ENCODE peak calls at places on chromosomes 4 and X, in six cellular contexts. W, L, B, A, K and J are unnamed samples.

GRCh38 chr4:98113005-98113404 is 30.3 kb downstream of the STPG2 start:
- DNase-seq in W (peak), L (no peak), B (no peak), A (peak), K (peak), J (no peak)

GRCh38 chr4:150258569-150258968 is 180.3 kb downstream of the DCLK2 start:
- DNase-seq in W (no peak), L (no peak), B (no peak), A (no peak), K (no peak), J (peak)

GRCh38 chrX:37454537-37455285 is 105.5 kb downstream of the PRRG1 start:
- DNase-seq in W (peak), L (peak), B (no peak), A (no peak), K (no peak), J (peak)

GRCh38 chr4:48035952-48036351 is 19.4 kb downstream of the NIPAL1 start:
- DNase-seq in W (no peak), L (no peak), B (no peak), A (no peak), K (no peak), J (no peak)

GRCh38 chr4:183987529-183987946 is 82.4 kb downstream of the STOX2 start:
- DNase-seq in W (peak), L (peak), B (no peak), A (peak), K (no peak), J (peak)

GRCh38 chr4:167715176-167715575 is 377.2 kb upstream of the ANXA10 start:
- DNase-seq in W (no peak), L (peak), B (no peak), A (no peak), K (no peak), J (no peak)

GRCh38 chr4:86013623-86014022 is 346.2 kb downstream of the MAPK10 start:
- DNase-seq in W (no peak), L (no peak), B (no peak), A (no peak), K (no peak), J (no peak)

GRCh38 chr4:14787894-14788293 is 214.4 kb upstream of the CPEB2 start:
- DNase-seq in W (no peak), L (no peak), B (peak), A (no peak), K (no peak), J (no peak)

GRCh38 chr4:110668463-110669245 is 45.8 kb upstream of the PITX2 start:
- DNase-seq in W (no peak), L (no peak), B (no peak), A (no peak), K (no peak), J (no peak)

GRCh38 chr4:70559216-70559830 is 32.7 kb upstream of the AMBN start:
- DNase-seq in W (peak), L (peak), B (peak), A (no peak), K (peak), J (peak)

GRCh38 chr4:33071552-33071951 is 2351.4 kb downstream of the PCDH7 start:
- DNase-seq in W (no peak), L (no peak), B (no peak), A (no peak), K (no peak), J (no peak)

GRCh38 chrX:149830192-149830873 is 48.6 kb downstream of the MAGEA9 start:
- DNase-seq in W (peak), L (peak), B (no peak), A (no peak), K (no peak), J (no peak)

GRCh38 chr4:2390146-2390545 is 28.3 kb downstream of the ZFYVE28 start:
- DNase-seq in W (peak), L (no peak), B (no peak), A (no peak), K (no peak), J (no peak)

GRCh38 chr4:26992657-26993361 is 132.2 kb downstream of the STIM2 start:
- DNase-seq in W (no peak), L (no peak), B (no peak), A (no peak), K (no peak), J (no peak)

GRCh38 chr4:41174444-41174843 is 39.9 kb downstream of the APBB2 start:
- DNase-seq in W (no peak), L (no peak), B (no peak), A (no peak), K (no peak), J (no peak)

GRCh38 chr4:184310171-184310567 is 92.5 kb upstream of the ENPP6 start:
- DNase-seq in W (no peak), L (no peak), B (no peak), A (no peak), K (no peak), J (no peak)

GRCh38 chrX:146208821-146209220 is 391.2 kb downstream of the SLITRK2 start:
- DNase-seq in W (no peak), L (no peak), B (no peak), A (no peak), K (no peak), J (no peak)

GRCh38 chr4:174198396-174199179 is 84.9 kb downstream of the FBXO8 start:
- DNase-seq in W (peak), L (peak), B (no peak), A (no peak), K (no peak), J (peak)

GRCh38 chrX:33434256-33435092 is 223.1 kb upstream of the DMD start:
- DNase-seq in W (peak), L (peak), B (peak), A (peak), K (peak), J (peak)

GRCh38 chr4:88196523-88197185 is 38.2 kb upstream of the ABCG2 start:
- DNase-seq in W (no peak), L (no peak), B (no peak), A (no peak), K (no peak), J (no peak)

GRCh38 chrX:116281106-116281505 is 110.6 kb downstream of the AGTR2 start:
- DNase-seq in W (no peak), L (no peak), B (no peak), A (no peak), K (no peak), J (no peak)

GRCh38 chr4:140343303-140343702 is 30.1 kb upstream of the SCOC start:
- DNase-seq in W (no peak), L (no peak), B (no peak), A (no peak), K (no peak), J (peak)

GRCh38 chrX:18899796-18900380 is 84.0 kb downstream of the PHKA2 start:
- DNase-seq in W (no peak), L (no peak), B (no peak), A (no peak), K (no peak), J (no peak)

GRCh38 chr4:114318309-114318708 is 280.3 kb upstream of the UGT8 start:
- DNase-seq in W (no peak), L (no peak), B (no peak), A (no peak), K (no peak), J (no peak)

GRCh38 chr4:86302242-86302641 is 57.6 kb downstream of the MAPK10 start:
- DNase-seq in W (no peak), L (no peak), B (peak), A (peak), K (no peak), J (no peak)

GRCh38 chr4:115851918-115852766 is 738.7 kb upstream of the NDST4 start:
- DNase-seq in W (peak), L (peak), B (peak), A (peak), K (no peak), J (peak)

GRCh38 chrX:110032534-110033161 is 29.7 kb downstream of the TMEM164 start:
- DNase-seq in W (no peak), L (no peak), B (peak), A (no peak), K (no peak), J (no peak)

GRCh38 chr4:118969359-118969758 is 80.7 kb downstream of the SYNPO2 start:
- DNase-seq in W (peak), L (peak), B (peak), A (no peak), K (no peak), J (peak)

GRCh38 chr4:185039508-185040273 is 21.4 kb downstream of the HELT start:
- DNase-seq in W (peak), L (peak), B (peak), A (peak), K (peak), J (peak)

GRCh38 chr4:10343656-10344055 is 113.6 kb downstream of the ZNF518B start:
- DNase-seq in W (no peak), L (no peak), B (no peak), A (no peak), K (no peak), J (no peak)

GRCh38 chr4:148053298-148054003 is 321.6 kb downstream of the ARHGAP10 start:
- DNase-seq in W (no peak), L (no peak), B (no peak), A (no peak), K (no peak), J (no peak)

GRCh38 chr4:90226734-90227133 is 99.5 kb downstream of the CCSER1 start:
- DNase-seq in W (peak), L (no peak), B (no peak), A (no peak), K (no peak), J (no peak)

GRCh38 chr4:126583509-126583908 is 1049.2 kb upstream of the INTU start:
- DNase-seq in W (no peak), L (no peak), B (no peak), A (no peak), K (no peak), J (no peak)

GRCh38 chrX:31021537-31021936 is 50.3 kb downstream of the FTHL17 start:
- DNase-seq in W (no peak), L (no peak), B (no peak), A (no peak), K (peak), J (no peak)

GRCh38 chr4:186144596-186145569 is 40.4 kb downstream of the FAM149A start:
- DNase-seq in W (peak), L (peak), B (no peak), A (no peak), K (no peak), J (peak)